ENCODE peak calls at places on chromosomes 7 and 10, in eight cellular contexts. One of them, this sample, is unnamed.

GRCh38 chr7:1087952-1088920 is at the start of gene GPER1:
- DNase-seq in fibroblast of mammary gland: no peak
- DNase-seq in neural progenitor cell: peak; percentile 80
- DNase-seq in transverse colon: peak; percentile 86
- DNase-seq in adrenal gland: peak; percentile 75
- DNase-seq in prostate gland: peak; percentile 72
- DNase-seq in colonic mucosa: peak; percentile 87
- DNase-seq in gastrocnemius medialis: no peak
- DNase-seq in this sample: no peak

GRCh38 chr7:82904871-82905270 is 257.8 kb downstream of the PCLO start:
- DNase-seq in prostate gland: no peak
- DNase-seq in colonic mucosa: no peak
- DNase-seq in neural progenitor cell: no peak
- DNase-seq in transverse colon: no peak
- DNase-seq in adrenal gland: no peak
- DNase-seq in gastrocnemius medialis: no peak
- DNase-seq in fibroblast of mammary gland: no peak
- DNase-seq in this sample: no peak

GRCh38 chr7:68470836-68471235 is 1127.4 kb upstream of the AUTS2 start:
- DNase-seq in transverse colon: no peak
- DNase-seq in neural progenitor cell: no peak
- DNase-seq in prostate gland: no peak
- DNase-seq in gastrocnemius medialis: no peak
- DNase-seq in adrenal gland: no peak
- DNase-seq in fibroblast of mammary gland: no peak
- DNase-seq in colonic mucosa: no peak
- DNase-seq in this sample: no peak

GRCh38 chr10:99329238-99329890 is at the start of gene CNNM1:
- DNase-seq in prostate gland: peak; percentile 40
- DNase-seq in adrenal gland: peak; percentile 33
- DNase-seq in gastrocnemius medialis: no peak
- DNase-seq in fibroblast of mammary gland: peak; percentile 14
- DNase-seq in transverse colon: no peak
- DNase-seq in colonic mucosa: peak; percentile 25
- DNase-seq in neural progenitor cell: peak; percentile 66
- DNase-seq in this sample: no peak

GRCh38 chr7:100588438-100588837 is 2.3 kb downstream of the FBXO24 start:
- DNase-seq in neural progenitor cell: peak; percentile 41
- DNase-seq in adrenal gland: no peak
- DNase-seq in gastrocnemius medialis: no peak
- DNase-seq in colonic mucosa: no peak
- DNase-seq in fibroblast of mammary gland: peak; percentile 47
- DNase-seq in prostate gland: no peak
- DNase-seq in transverse colon: no peak
- DNase-seq in this sample: no peak

GRCh38 chr10:80187465-80188409 is 17.6 kb downstream of the ANXA11 start:
- DNase-seq in colonic mucosa: peak; percentile 79
- DNase-seq in transverse colon: peak; percentile 83
- DNase-seq in neural progenitor cell: no peak
- DNase-seq in fibroblast of mammary gland: no peak
- DNase-seq in gastrocnemius medialis: no peak
- DNase-seq in adrenal gland: no peak
- DNase-seq in prostate gland: peak; percentile 55
- DNase-seq in this sample: no peak

GRCh38 chr7:150941983-150942590 is 36.0 kb downstream of the KCNH2 start:
- DNase-seq in transverse colon: peak; percentile 70
- DNase-seq in gastrocnemius medialis: no peak
- DNase-seq in prostate gland: no peak
- DNase-seq in neural progenitor cell: no peak
- DNase-seq in adrenal gland: no peak
- DNase-seq in fibroblast of mammary gland: no peak
- DNase-seq in colonic mucosa: peak; percentile 76
- DNase-seq in this sample: no peak

GRCh38 chr10:52805414-52806285 is 33.1 kb upstream of the MBL2 start:
- DNase-seq in fibroblast of mammary gland: no peak
- DNase-seq in colonic mucosa: no peak
- DNase-seq in prostate gland: no peak
- DNase-seq in gastrocnemius medialis: no peak
- DNase-seq in adrenal gland: no peak
- DNase-seq in neural progenitor cell: no peak
- DNase-seq in transverse colon: no peak
- DNase-seq in this sample: no peak

GRCh38 chr10:86179143-86179505 is 187.5 kb downstream of the GRID1 start:
- DNase-seq in gastrocnemius medialis: no peak
- DNase-seq in fibroblast of mammary gland: no peak
- DNase-seq in adrenal gland: no peak
- DNase-seq in neural progenitor cell: no peak
- DNase-seq in prostate gland: no peak
- DNase-seq in transverse colon: no peak
- DNase-seq in colonic mucosa: no peak
- DNase-seq in this sample: no peak

GRCh38 chr7:6526997-6527378 is 24.3 kb downstream of the GRID2IP start:
- DNase-seq in colonic mucosa: no peak
- DNase-seq in neural progenitor cell: no peak
- DNase-seq in prostate gland: no peak
- DNase-seq in gastrocnemius medialis: no peak
- DNase-seq in transverse colon: no peak
- DNase-seq in fibroblast of mammary gland: no peak
- DNase-seq in adrenal gland: no peak
- DNase-seq in this sample: no peak

GRCh38 chr7:132192809-132193208 is 383.5 kb downstream of the PLXNA4 start:
- DNase-seq in colonic mucosa: no peak
- DNase-seq in neural progenitor cell: no peak
- DNase-seq in prostate gland: no peak
- DNase-seq in transverse colon: no peak
- DNase-seq in gastrocnemius medialis: no peak
- DNase-seq in fibroblast of mammary gland: no peak
- DNase-seq in adrenal gland: no peak
- DNase-seq in this sample: no peak

GRCh38 chr7:94031865-94032264 is 27.7 kb upstream of the BET1 start:
- DNase-seq in colonic mucosa: no peak
- DNase-seq in transverse colon: no peak
- DNase-seq in neural progenitor cell: no peak
- DNase-seq in gastrocnemius medialis: no peak
- DNase-seq in prostate gland: no peak
- DNase-seq in adrenal gland: no peak
- DNase-seq in fibroblast of mammary gland: no peak
- DNase-seq in this sample: no peak

GRCh38 chr7:18133921-18134320 is 106.3 kb upstream of the PRPS1L1 start:
- DNase-seq in neural progenitor cell: no peak
- DNase-seq in prostate gland: no peak
- DNase-seq in fibroblast of mammary gland: no peak
- DNase-seq in colonic mucosa: no peak
- DNase-seq in gastrocnemius medialis: no peak
- DNase-seq in adrenal gland: no peak
- DNase-seq in transverse colon: no peak
- DNase-seq in this sample: no peak

GRCh38 chr10:5502903-5503835 is 3.8 kb upstream of the CALML5 start:
- DNase-seq in adrenal gland: no peak
- DNase-seq in neural progenitor cell: no peak
- DNase-seq in transverse colon: peak; percentile 76
- DNase-seq in prostate gland: peak; percentile 93
- DNase-seq in colonic mucosa: peak; percentile 87
- DNase-seq in fibroblast of mammary gland: no peak
- DNase-seq in gastrocnemius medialis: no peak
- DNase-seq in this sample: no peak

GRCh38 chr7:28203498-28204240 is 23.1 kb upstream of the JAZF1 start:
- DNase-seq in adrenal gland: no peak
- DNase-seq in transverse colon: no peak
- DNase-seq in colonic mucosa: no peak
- DNase-seq in fibroblast of mammary gland: no peak
- DNase-seq in gastrocnemius medialis: no peak
- DNase-seq in neural progenitor cell: no peak
- DNase-seq in prostate gland: no peak
- DNase-seq in this sample: no peak

GRCh38 chr10:46523881-46524470 is 32.5 kb downstream of the GPRIN2 start:
- DNase-seq in fibroblast of mammary gland: peak; percentile 94
- DNase-seq in colonic mucosa: no peak
- DNase-seq in neural progenitor cell: no peak
- DNase-seq in adrenal gland: peak; percentile 88
- DNase-seq in transverse colon: peak; percentile 18
- DNase-seq in gastrocnemius medialis: no peak
- DNase-seq in prostate gland: no peak
- DNase-seq in this sample: peak; percentile 92
- H3K4me3 ChIP-seq in fibroblast of mammary gland: no peak overlapping the region
- H3K4me3 ChIP-seq in colonic mucosa: no peak overlapping the region
- H3K4me3 ChIP-seq in neural progenitor cell: no peak overlapping the region
- H3K4me3 ChIP-seq in adrenal gland: no peak overlapping the region
- H3K4me3 ChIP-seq in transverse colon: no peak overlapping the region
- H3K4me3 ChIP-seq in gastrocnemius medialis: no peak overlapping the region
- H3K4me3 ChIP-seq in prostate gland: no peak overlapping the region
- H3K4me3 ChIP-seq in this sample: no peak overlapping the region

GRCh38 chr7:66950763-66951162 is 29.7 kb downstream of the TMEM248 start:
- DNase-seq in adrenal gland: no peak
- DNase-seq in prostate gland: no peak
- DNase-seq in colonic mucosa: no peak
- DNase-seq in fibroblast of mammary gland: peak; percentile 81
- DNase-seq in neural progenitor cell: no peak
- DNase-seq in gastrocnemius medialis: no peak
- DNase-seq in transverse colon: no peak
- DNase-seq in this sample: peak; percentile 17
- H3K4me3 ChIP-seq in adrenal gland: no peak overlapping the region
- H3K4me3 ChIP-seq in prostate gland: no peak overlapping the region
- H3K4me3 ChIP-seq in colonic mucosa: no peak overlapping the region
- H3K4me3 ChIP-seq in fibroblast of mammary gland: no peak overlapping the region
- H3K4me3 ChIP-seq in neural progenitor cell: no peak overlapping the region
- H3K4me3 ChIP-seq in gastrocnemius medialis: no peak overlapping the region
- H3K4me3 ChIP-seq in transverse colon: no peak overlapping the region
- H3K4me3 ChIP-seq in this sample: no peak overlapping the region

GRCh38 chr10:122306282-122306681 is 35.2 kb downstream of the BTBD16 start:
- DNase-seq in transverse colon: no peak
- DNase-seq in colonic mucosa: no peak
- DNase-seq in gastrocnemius medialis: no peak
- DNase-seq in neural progenitor cell: no peak
- DNase-seq in adrenal gland: no peak
- DNase-seq in fibroblast of mammary gland: no peak
- DNase-seq in prostate gland: no peak
- DNase-seq in this sample: no peak

GRCh38 chr10:122308487-122309141 is 37.5 kb downstream of the BTBD16 start:
- DNase-seq in adrenal gland: no peak
- DNase-seq in transverse colon: no peak
- DNase-seq in prostate gland: no peak
- DNase-seq in fibroblast of mammary gland: no peak
- DNase-seq in gastrocnemius medialis: no peak
- DNase-seq in neural progenitor cell: no peak
- DNase-seq in colonic mucosa: no peak
- DNase-seq in this sample: no peak

GRCh38 chr10:122306744-122307143 is 35.6 kb downstream of the BTBD16 start:
- DNase-seq in neural progenitor cell: no peak
- DNase-seq in fibroblast of mammary gland: no peak
- DNase-seq in gastrocnemius medialis: no peak
- DNase-seq in prostate gland: no peak
- DNase-seq in colonic mucosa: no peak
- DNase-seq in adrenal gland: no peak
- DNase-seq in transverse colon: no peak
- DNase-seq in this sample: no peak

GRCh38 chr10:122310311-122311050 is 39.4 kb downstream of the BTBD16 start:
- DNase-seq in gastrocnemius medialis: no peak
- DNase-seq in transverse colon: peak; percentile 58
- DNase-seq in prostate gland: no peak
- DNase-seq in adrenal gland: no peak
- DNase-seq in fibroblast of mammary gland: no peak
- DNase-seq in colonic mucosa: peak; percentile 85
- DNase-seq in neural progenitor cell: no peak
- DNase-seq in this sample: no peak

DNA sequence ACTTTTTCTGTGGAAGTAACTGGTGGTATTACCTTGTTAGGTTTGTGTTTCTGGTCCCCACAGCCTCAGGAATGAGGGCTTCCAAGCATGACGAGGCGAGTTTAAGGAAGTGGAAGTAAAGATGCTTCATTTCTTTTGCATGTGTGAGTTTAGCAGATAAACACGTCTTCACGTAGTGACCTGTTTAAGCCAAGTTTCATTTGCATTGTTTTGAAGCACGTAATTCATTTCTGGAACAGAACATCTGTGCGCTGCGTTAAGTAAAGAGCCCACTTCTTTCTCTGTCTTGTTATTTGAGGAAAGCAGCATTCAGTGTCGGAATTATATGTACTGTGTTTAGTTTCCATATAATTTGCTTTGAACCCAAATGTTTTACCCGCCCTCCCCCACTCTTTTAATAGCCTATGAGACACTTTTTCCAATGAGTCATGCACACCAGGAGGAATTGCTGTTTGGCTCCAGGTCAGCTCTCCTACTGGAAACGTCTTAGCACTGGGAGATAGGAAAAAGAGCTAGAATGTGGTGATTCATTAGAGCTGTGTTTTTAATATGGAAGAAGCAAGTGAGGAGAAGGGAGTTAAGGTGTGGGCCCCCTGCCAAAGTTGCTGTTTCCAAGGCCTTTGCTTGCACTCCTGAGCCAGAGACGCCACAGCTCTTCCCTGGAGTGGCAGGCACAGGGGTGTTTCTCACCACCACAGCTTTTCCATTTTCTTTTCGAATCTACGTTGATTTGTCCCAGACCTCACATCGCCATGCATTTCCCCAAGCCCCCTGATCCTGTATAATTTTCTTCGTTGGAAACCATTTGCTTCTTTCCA is 36.8 kb downstream of the BTBD16 start:
- DNase-seq in adrenal gland: peak; percentile 73
- DNase-seq in gastrocnemius medialis: peak; percentile 43
- DNase-seq in colonic mucosa: peak; percentile 72
- DNase-seq in fibroblast of mammary gland: peak; percentile 98
- DNase-seq in transverse colon: peak; percentile 41
- DNase-seq in neural progenitor cell: no peak
- DNase-seq in prostate gland: peak; percentile 57
- DNase-seq in this sample: peak; percentile 93
- H3K4me3 ChIP-seq in adrenal gland: no peak overlapping the region
- H3K4me3 ChIP-seq in gastrocnemius medialis: peak overlapping the region; percentile 24
- H3K4me3 ChIP-seq in colonic mucosa: no peak overlapping the region
- H3K4me3 ChIP-seq in fibroblast of mammary gland: peak overlapping the region; percentile 25
- H3K4me3 ChIP-seq in transverse colon: no peak overlapping the region
- H3K4me3 ChIP-seq in neural progenitor cell: no peak overlapping the region
- H3K4me3 ChIP-seq in prostate gland: no peak overlapping the region
- H3K4me3 ChIP-seq in this sample: peak overlapping the region; percentile 8

DNA sequence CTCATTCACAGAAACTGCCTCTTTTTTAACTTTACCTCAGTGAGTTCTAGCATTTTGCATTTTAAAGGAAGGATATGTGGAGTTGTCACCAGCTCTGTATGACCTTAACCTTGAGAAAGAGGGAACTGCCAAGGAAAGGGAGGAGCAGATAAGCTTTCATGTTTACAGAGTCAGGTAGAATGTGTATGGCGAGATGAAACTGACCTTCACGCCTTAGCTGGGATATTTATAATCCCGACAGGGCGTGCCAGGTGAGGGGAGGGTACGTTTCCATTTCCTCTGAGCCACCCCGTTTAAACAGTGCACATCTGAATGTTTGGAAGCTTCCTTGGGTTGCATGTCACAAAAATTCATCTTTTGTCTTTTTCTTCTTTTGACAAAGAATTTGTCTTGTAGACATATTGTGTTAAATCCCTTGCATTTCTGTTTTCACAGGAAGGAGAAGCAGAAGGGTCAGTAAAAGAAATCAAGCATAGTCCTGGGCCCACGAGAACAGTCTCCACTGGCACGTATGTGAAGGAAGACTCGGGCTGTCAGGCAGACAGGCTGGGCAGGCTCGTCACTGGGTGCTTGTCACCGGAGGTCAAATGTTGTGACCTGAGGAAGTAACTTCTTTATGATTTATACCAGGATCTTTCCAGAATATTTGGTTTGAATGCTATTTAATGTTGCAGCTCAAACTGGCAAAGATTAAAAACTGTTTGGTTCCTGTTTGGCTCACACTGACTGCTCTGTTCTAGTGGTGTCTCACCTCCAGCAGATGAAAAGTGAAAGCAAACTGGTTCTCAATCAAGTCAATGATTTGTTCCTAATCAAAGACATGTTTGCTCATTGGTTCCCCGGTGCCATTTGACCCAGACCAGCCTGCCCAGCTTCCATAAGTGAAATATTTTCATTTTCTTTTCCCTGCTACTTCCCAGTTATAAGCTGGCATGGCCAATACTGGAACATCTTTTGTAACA is 16.1 kb downstream of the OPTN start:
- DNase-seq in gastrocnemius medialis: peak; percentile 73
- DNase-seq in neural progenitor cell: no peak
- DNase-seq in prostate gland: no peak
- DNase-seq in adrenal gland: peak; percentile 38
- DNase-seq in colonic mucosa: peak; percentile 76
- DNase-seq in transverse colon: peak; percentile 56
- DNase-seq in fibroblast of mammary gland: no peak
- DNase-seq in this sample: no peak
- H3K4me3 ChIP-seq in gastrocnemius medialis: peak overlapping the region; percentile 19
- H3K4me3 ChIP-seq in neural progenitor cell: no peak overlapping the region
- H3K4me3 ChIP-seq in prostate gland: no peak overlapping the region
- H3K4me3 ChIP-seq in adrenal gland: peak overlapping the region; percentile 38
- H3K4me3 ChIP-seq in colonic mucosa: no peak overlapping the region
- H3K4me3 ChIP-seq in transverse colon: no peak overlapping the region
- H3K4me3 ChIP-seq in fibroblast of mammary gland: no peak overlapping the region
- H3K4me3 ChIP-seq in this sample: no peak overlapping the region